ENCODE peak calls at places on chromosomes 13 and 19, in seven cellular contexts. B, X, R, G, V, P and L are unnamed samples.

GRCh38 chr13:22801402-22802003 is 379.3 kb upstream of the SGCG start:
- DNase-seq in G (no peak), B (no peak), X (peak), V (peak), P (no peak), R (no peak), L (no peak)

GRCh38 chr13:113607477-113608245 is 23.1 kb downstream of the TFDP1 start:
- DNase-seq in V (no peak), G (no peak), B (no peak), X (no peak), P (no peak), R (no peak), L (no peak)

GRCh38 chr13:30395192-30396158 is 26.8 kb upstream of the UBE2L5 start:
- DNase-seq in G (peak), X (peak), P (peak), B (peak), V (peak), R (peak), L (peak)

GRCh38 chr19:31092189-31092753 is 257.0 kb downstream of the TSHZ3 start:
- DNase-seq in R (peak), B (no peak), P (no peak), G (no peak), X (no peak), V (no peak), L (no peak)

GRCh38 chr13:110712081-110712848 is 1.2 kb upstream of the ING1 start:
- DNase-seq in V (peak), X (peak), B (peak), G (peak), R (peak), P (peak), L (peak)

GRCh38 chr13:36357231-36357630 is 11.0 kb upstream of the SPART start:
- DNase-seq in P (no peak), V (no peak), X (no peak), B (no peak), R (no peak), G (no peak), L (no peak)

GRCh38 chr13:32428581-32429072 is 697 bp upstream of the N4BP2L1 start:
- DNase-seq in X (no peak), G (peak), V (no peak), R (no peak), P (no peak), B (no peak), L (peak)

GRCh38 chr19:35195822-35196221 is 32.7 kb downstream of the FAM187B start:
- DNase-seq in B (no peak), P (no peak), X (no peak), G (no peak), V (no peak), R (no peak), L (no peak)

GRCh38 chr13:23430664-23431063 is 2.8 kb downstream of the SACS start:
- DNase-seq in B (no peak), V (no peak), X (no peak), R (no peak), G (no peak), P (no peak), L (no peak)

GRCh38 chr19:3575260-3575741 is 2.6 kb downstream of the HMG20B start:
- DNase-seq in P (no peak), X (peak), G (no peak), R (no peak), B (no peak), V (peak), L (peak)

GRCh38 chr19:58367698-58368454 is 5.3 kb upstream of the ZNF497 start:
- DNase-seq in V (no peak), B (no peak), P (no peak), G (no peak), X (no peak), R (no peak), L (no peak)

GRCh38 chr19:37699057-37699456 is 20.5 kb downstream of the ZNF607 start:
- DNase-seq in X (peak), G (no peak), R (no peak), V (peak), P (no peak), B (no peak), L (no peak)

DNA sequence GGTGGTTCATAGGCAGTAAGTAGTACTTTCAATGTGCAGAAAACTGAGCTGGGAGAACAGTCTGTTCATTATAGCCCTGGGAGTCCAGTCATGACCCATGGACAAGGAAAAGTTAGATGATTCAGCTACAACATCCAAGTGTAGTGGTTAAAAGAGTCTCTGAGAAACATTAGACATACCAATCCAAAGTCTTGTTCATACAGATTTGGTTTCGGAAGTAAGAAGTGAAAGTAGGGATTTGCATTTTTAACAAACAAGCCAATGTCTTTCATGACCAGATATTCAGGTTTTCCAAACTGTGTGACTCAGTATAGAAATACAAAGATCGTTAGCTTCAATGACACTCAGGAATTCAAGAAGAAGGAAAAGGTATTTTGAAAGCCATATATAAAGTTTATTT is 345.3 kb downstream of the SLITRK1 start:
- DNase-seq in R (no peak), X (no peak), G (no peak), P (no peak), V (no peak), B (no peak), L (no peak)
- TF ChIP-seq POLR2A in R (no peak), X (no peak), G (no peak), P (no peak), V (no peak), B (no peak), L (no peak)

GRCh38 chr13:92429231-92429630 is 797.4 kb upstream of the GPC6 start:
- DNase-seq in G (no peak), B (no peak), V (no peak), X (no peak), P (no peak), R (no peak), L (no peak)
- TF ChIP-seq POLR2A in G (no peak), B (no peak), V (no peak), X (no peak), P (no peak), R (no peak), L (no peak)

GRCh38 chr19:48646192-48646911 is 365 bp upstream of the CA11 start:
- DNase-seq in G (peak), P (peak), V (peak), B (peak), X (peak), R (peak), L (peak)
- TF ChIP-seq POLR2A in G (peak), P (peak), V (no peak), B (no peak), X (peak), R (no peak), L (no peak)

GRCh38 chr13:21061077-21061945 is at the start of gene LATS2:
- DNase-seq in B (peak), G (peak), P (peak), R (peak), V (peak), X (peak), L (peak)
- TF ChIP-seq POLR2A in B (peak), G (peak), P (peak), R (peak), V (peak), X (peak), L (peak)